ENCODE peak calls at places on chromosomes 13 and 19, in four cellular contexts. One of them, this sample, is unnamed.

GRCh38 chr13:104592127-104592526 is 1525.9 kb upstream of the SLC10A2 start:
- DNase-seq in K562: no peak
- DNase-seq in lower leg skin: no peak
- DNase-seq in AG09319: no peak
- DNase-seq in this sample: no peak

GRCh38 chr19:58009666-58010301 is 7.2 kb upstream of the ZNF606 start:
- DNase-seq in AG09319: peak; percentile 44
- DNase-seq in lower leg skin: peak; percentile 93
- DNase-seq in K562: peak; percentile 66
- DNase-seq in this sample: peak; percentile 96

GRCh38 chr13:23778007-23778687 is 111.1 kb downstream of the MIPEP start:
- DNase-seq in K562: no peak
- DNase-seq in lower leg skin: no peak
- DNase-seq in AG09319: no peak
- DNase-seq in this sample: no peak

GRCh38 chr13:21579754-21580316 is 24.1 kb downstream of the MICU2 start:
- DNase-seq in AG09319: no peak
- DNase-seq in lower leg skin: no peak
- DNase-seq in K562: no peak
- DNase-seq in this sample: no peak

GRCh38 chr19:53795019-53795418 is 29.1 kb downstream of the NLRP12 start:
- DNase-seq in K562: no peak
- DNase-seq in lower leg skin: no peak
- DNase-seq in AG09319: no peak
- DNase-seq in this sample: no peak

GRCh38 chr19:54207908-54208783 is 7.5 kb downstream of the RPS9 start:
- DNase-seq in K562: peak; percentile 82
- DNase-seq in lower leg skin: peak; percentile 90
- DNase-seq in AG09319: peak; percentile 73
- DNase-seq in this sample: no peak

GRCh38 chr19:54209748-54210494 is 9.3 kb downstream of the RPS9 start:
- DNase-seq in K562: peak; percentile 80
- DNase-seq in lower leg skin: peak; percentile 95
- DNase-seq in AG09319: peak; percentile 93
- DNase-seq in this sample: peak; percentile 70

GRCh38 chr19:17982430-17982829 is 15.5 kb downstream of the KCNN1 start:
- DNase-seq in AG09319: no peak
- DNase-seq in lower leg skin: no peak
- DNase-seq in K562: no peak
- DNase-seq in this sample: no peak

GRCh38 chr13:79830945-79831344 is 350.0 kb downstream of the NDFIP2 start:
- DNase-seq in AG09319: no peak
- DNase-seq in lower leg skin: no peak
- DNase-seq in K562: no peak
- DNase-seq in this sample: no peak

GRCh38 chr13:107373551-107373950 is 805.6 kb upstream of the ARGLU1 start:
- DNase-seq in AG09319: peak; percentile 39
- DNase-seq in K562: no peak
- DNase-seq in lower leg skin: no peak
- DNase-seq in this sample: peak; percentile 39

GRCh38 chr13:74907788-74908187 is 574.2 kb downstream of the TBC1D4 start:
- DNase-seq in K562: no peak
- DNase-seq in AG09319: no peak
- DNase-seq in lower leg skin: no peak
- DNase-seq in this sample: no peak

GRCh38 chr19:38134538-38135149 is 89.4 kb downstream of the DPF1 start:
- DNase-seq in lower leg skin: no peak
- DNase-seq in K562: peak; percentile 72
- DNase-seq in AG09319: no peak
- DNase-seq in this sample: peak; percentile 57

GRCh38 chr19:32748497-32748896 is 28.9 kb downstream of the TDRD12 start:
- DNase-seq in AG09319: no peak
- DNase-seq in lower leg skin: no peak
- DNase-seq in K562: peak; percentile 39
- DNase-seq in this sample: no peak
- TF ChIP-seq CTCF in AG09319: no peak
- TF ChIP-seq CTCF in lower leg skin: no peak
- TF ChIP-seq CTCF in K562: peak; percentile 57
- TF ChIP-seq CTCF in this sample: peak; percentile 28

GRCh38 chr19:48899781-48900476 is at the start of gene NUCB1:
- DNase-seq in K562: peak; percentile 98
- DNase-seq in lower leg skin: peak; percentile 100
- DNase-seq in AG09319: peak; percentile 96
- DNase-seq in this sample: peak; percentile 99
- TF ChIP-seq CTCF in K562: peak; percentile 52
- TF ChIP-seq CTCF in lower leg skin: peak; percentile 42
- TF ChIP-seq CTCF in AG09319: peak; percentile 29
- TF ChIP-seq CTCF in this sample: peak; percentile 33

DNA sequence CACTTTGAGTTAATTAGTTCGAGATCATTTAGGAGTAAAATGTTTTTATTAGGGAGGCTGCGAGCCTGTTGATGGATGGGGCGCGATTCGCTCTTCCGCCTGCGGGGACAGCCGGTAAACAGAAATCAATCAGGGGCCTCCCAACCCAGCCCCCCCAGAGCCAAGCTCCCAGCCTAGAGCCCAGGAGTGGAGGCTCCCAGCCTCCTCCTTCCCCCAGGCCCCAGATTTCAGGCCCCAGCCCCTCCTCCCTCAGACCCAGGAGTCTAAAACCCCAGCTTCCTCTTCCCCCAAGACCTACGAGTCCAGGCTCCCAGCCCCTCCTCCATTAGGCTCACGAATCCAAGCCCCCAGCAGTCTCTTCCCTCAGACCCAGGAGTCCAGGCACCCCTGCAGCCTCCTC is 9.7 kb upstream of the ERFL start:
- DNase-seq in K562: no peak
- DNase-seq in AG09319: no peak
- DNase-seq in lower leg skin: no peak
- DNase-seq in this sample: no peak
- TF ChIP-seq CTCF in K562: peak; percentile 9
- TF ChIP-seq CTCF in AG09319: no peak
- TF ChIP-seq CTCF in lower leg skin: no peak
- TF ChIP-seq CTCF in this sample: no peak

GRCh38 chr13:53778937-53779336 is 750.3 kb downstream of the OLFM4 start:
- DNase-seq in K562: no peak
- DNase-seq in lower leg skin: no peak
- DNase-seq in AG09319: no peak
- DNase-seq in this sample: no peak
- TF ChIP-seq CTCF in K562: no peak
- TF ChIP-seq CTCF in lower leg skin: no peak
- TF ChIP-seq CTCF in AG09319: no peak
- TF ChIP-seq CTCF in this sample: no peak

GRCh38 chr13:70959376-70959775 is 851.1 kb upstream of the KLHL1 start:
- DNase-seq in K562: no peak
- DNase-seq in AG09319: no peak
- DNase-seq in lower leg skin: no peak
- DNase-seq in this sample: no peak

GRCh38 chr13:70964124-70964523 is 855.9 kb upstream of the KLHL1 start:
- DNase-seq in AG09319: no peak
- DNase-seq in lower leg skin: no peak
- DNase-seq in K562: no peak
- DNase-seq in this sample: peak; percentile 43

GRCh38 chr13:70960841-70961443 is 852.7 kb upstream of the KLHL1 start:
- DNase-seq in K562: no peak
- DNase-seq in lower leg skin: no peak
- DNase-seq in AG09319: no peak
- DNase-seq in this sample: peak; percentile 32
- TF ChIP-seq CTCF in K562: no peak
- TF ChIP-seq CTCF in lower leg skin: no peak
- TF ChIP-seq CTCF in AG09319: peak; percentile 70
- TF ChIP-seq CTCF in this sample: peak; percentile 80

DNA sequence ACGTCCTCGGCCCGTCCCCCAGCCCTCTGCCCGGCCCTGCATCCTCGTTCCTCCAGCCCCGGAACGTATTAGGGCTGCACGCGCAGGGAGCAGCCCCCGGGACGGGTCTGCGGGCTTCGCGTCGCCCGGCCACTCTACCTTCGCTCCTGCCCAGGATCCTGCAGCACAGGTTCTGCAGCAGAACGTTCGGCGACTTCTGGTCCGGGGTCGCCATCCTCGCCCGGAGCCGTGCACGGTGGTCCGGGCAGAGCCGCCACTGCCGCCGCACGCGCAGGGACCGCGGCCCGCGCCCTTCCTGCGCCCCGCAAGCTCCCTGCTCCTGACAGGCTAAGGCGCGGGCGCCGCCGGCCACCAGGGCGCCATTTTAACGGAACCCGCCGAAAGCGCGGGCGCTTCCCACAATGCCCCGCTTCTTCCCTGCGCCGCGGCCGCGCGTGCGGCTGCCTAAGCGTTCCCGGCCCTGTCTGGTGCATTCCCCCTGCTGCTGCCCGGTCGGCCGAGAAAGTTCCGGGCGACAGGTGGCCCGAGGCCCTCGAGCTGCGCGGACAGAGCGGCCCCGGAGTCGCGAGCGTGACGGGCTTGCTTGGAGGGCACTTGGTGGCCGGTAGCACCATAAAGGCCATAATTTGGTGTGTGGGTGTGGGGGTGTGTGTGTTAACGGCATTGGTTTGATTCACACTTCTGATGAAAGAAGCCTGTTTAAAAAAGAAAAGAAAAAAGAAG is at the start of gene TUBGCP3:
- DNase-seq in AG09319: peak; percentile 44
- DNase-seq in K562: peak; percentile 85
- DNase-seq in lower leg skin: peak; percentile 95
- DNase-seq in this sample: peak; percentile 93
- TF ChIP-seq CTCF in AG09319: no peak
- TF ChIP-seq CTCF in K562: no peak
- TF ChIP-seq CTCF in lower leg skin: no peak
- TF ChIP-seq CTCF in this sample: no peak

GRCh38 chr19:51568456-51568855 is 2.6 kb upstream of the ZNF175 start:
- DNase-seq in lower leg skin: no peak
- DNase-seq in AG09319: no peak
- DNase-seq in K562: no peak
- DNase-seq in this sample: no peak

GRCh38 chr19:51567583-51567982 is 3.5 kb upstream of the ZNF175 start:
- DNase-seq in K562: no peak
- DNase-seq in lower leg skin: no peak
- DNase-seq in AG09319: no peak
- DNase-seq in this sample: no peak

GRCh38 chr19:51565583-51565982 is 5.5 kb upstream of the ZNF175 start:
- DNase-seq in AG09319: no peak
- DNase-seq in K562: no peak
- DNase-seq in lower leg skin: no peak
- DNase-seq in this sample: no peak

GRCh38 chr19:51566489-51567100 is 4.5 kb upstream of the ZNF175 start:
- DNase-seq in AG09319: no peak
- DNase-seq in lower leg skin: no peak
- DNase-seq in K562: no peak
- DNase-seq in this sample: no peak

DNA sequence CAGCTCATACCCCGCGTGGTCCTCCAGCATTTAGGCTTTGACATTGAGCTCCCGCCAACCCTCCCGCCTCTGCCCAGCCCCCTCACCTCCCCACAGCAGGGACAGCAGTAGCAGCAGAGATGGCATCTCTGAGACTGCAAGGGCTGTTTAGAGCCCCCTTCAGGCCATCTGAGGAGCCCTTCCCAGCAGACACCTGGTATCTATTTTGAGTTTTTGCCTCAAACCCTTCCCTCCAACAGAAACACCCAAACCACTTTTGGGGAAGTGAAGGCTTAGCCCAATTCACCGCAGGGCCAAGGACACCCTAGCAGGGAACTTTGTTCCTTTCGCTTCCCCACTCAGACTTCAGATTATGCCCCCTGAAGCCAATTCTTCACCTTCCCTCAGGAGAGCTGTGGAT is 6.3 kb upstream of the ZNF175 start:
- DNase-seq in lower leg skin: no peak
- DNase-seq in K562: peak; percentile 51
- DNase-seq in AG09319: no peak
- DNase-seq in this sample: no peak
- TF ChIP-seq CTCF in lower leg skin: no peak
- TF ChIP-seq CTCF in K562: peak; percentile 61
- TF ChIP-seq CTCF in AG09319: no peak
- TF ChIP-seq CTCF in this sample: peak; percentile 16

DNA sequence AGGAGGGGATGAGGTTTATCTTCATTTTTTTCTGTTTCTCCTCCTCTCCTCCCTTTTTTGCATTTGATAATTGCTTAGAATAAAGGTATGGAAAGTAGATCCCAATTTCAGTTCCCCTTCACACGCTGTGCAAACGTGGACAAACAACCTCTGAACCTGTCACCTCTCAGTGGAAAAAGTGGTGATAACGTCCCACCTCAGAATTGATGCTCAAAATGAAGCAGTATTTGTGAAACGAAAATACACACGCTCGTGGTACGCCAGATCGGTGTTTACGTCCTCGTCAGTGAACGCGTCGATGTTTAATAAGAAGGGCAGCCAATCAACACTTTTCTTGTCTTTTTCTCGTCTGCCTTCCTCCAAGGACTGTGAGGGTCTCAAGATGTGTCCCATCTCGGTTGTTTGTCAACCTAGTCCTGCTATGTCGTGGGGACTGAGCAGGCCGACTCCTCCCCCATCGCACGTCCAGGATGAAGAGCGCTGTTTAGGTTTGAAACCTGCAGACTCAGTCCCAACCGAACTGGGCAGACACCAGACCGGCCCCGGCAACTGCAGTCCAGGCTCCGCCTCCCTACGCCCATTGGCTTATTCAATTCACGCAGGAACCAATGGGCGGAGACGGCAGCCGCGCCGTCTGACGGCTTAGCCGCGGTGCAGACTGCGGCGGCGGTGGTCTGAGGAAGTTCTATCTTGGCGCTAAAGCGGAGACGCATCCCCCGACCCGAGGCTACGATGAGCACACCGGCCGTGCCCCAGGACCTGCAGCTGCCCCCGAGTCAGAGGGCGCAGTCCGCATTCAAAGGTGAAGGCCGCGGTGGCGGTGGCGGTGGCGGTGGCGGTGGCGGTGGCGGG is at the start of gene CKAP2:
- DNase-seq in K562: peak; percentile 91
- DNase-seq in AG09319: peak; percentile 74
- DNase-seq in lower leg skin: peak; percentile 99
- DNase-seq in this sample: peak; percentile 97
- TF ChIP-seq CTCF in K562: peak; percentile 33
- TF ChIP-seq CTCF in AG09319: no peak
- TF ChIP-seq CTCF in lower leg skin: no peak
- TF ChIP-seq CTCF in this sample: no peak

GRCh38 chr19:31991984-31992655 is 353.3 kb upstream of the ZNF507 start:
- DNase-seq in lower leg skin: no peak
- DNase-seq in K562: no peak
- DNase-seq in AG09319: no peak
- DNase-seq in this sample: no peak

GRCh38 chr19:31988256-31988655 is 357.2 kb upstream of the ZNF507 start:
- DNase-seq in AG09319: no peak
- DNase-seq in K562: no peak
- DNase-seq in lower leg skin: no peak
- DNase-seq in this sample: no peak

GRCh38 chr19:31992750-31993149 is 352.7 kb upstream of the ZNF507 start:
- DNase-seq in K562: no peak
- DNase-seq in AG09319: no peak
- DNase-seq in lower leg skin: no peak
- DNase-seq in this sample: no peak
- TF ChIP-seq CTCF in K562: no peak
- TF ChIP-seq CTCF in AG09319: no peak
- TF ChIP-seq CTCF in lower leg skin: no peak
- TF ChIP-seq CTCF in this sample: no peak